ENCODE peak calls at places on chromosome 9, in eight cellular contexts. L is mesothelial cell of epicardium, J is GM20000, O is heart left ventricle, V is brain microvascular endothelial cell, H is endothelial cell, G is tibial artery, A is transverse colon. D is an unnamed sample.

GRCh38 chr9:109538346-109538745 is 40.2 kb upstream of the PTPN3 start:
- DNase-seq in L (no peak), J (no peak), O (no peak), V (no peak), H (no peak), G (no peak), A (no peak), D (no peak)

GRCh38 chr9:111970827-111971226 is 74.2 kb downstream of the UGCG start:
- DNase-seq in L (no peak), J (no peak), O (no peak), V (no peak), H (no peak), G (no peak), A (no peak), D (no peak)

GRCh38 chr9:115107701-115108100 is 10.3 kb downstream of the TNC start:
- DNase-seq in L (no peak), J (no peak), O (no peak), V (no peak), H (no peak), G (no peak), A (no peak), D (no peak)

GRCh38 chr9:109471994-109472393 is 26.1 kb downstream of the PTPN3 start:
- DNase-seq in L (no peak), J (no peak), O (no peak), V (no peak), H (no peak), G (no peak), A (no peak), D (no peak)

GRCh38 chr9:34001308-34001707 is 47.4 kb downstream of the UBAP2 start:
- DNase-seq in L (no peak), J (no peak), O (no peak), V (no peak), H (no peak), G (no peak), A (no peak), D (no peak)

GRCh38 chr9:101737705-101738565 is 512 bp downstream of the GRIN3A start:
- DNase-seq in L (peak), J (no peak), O (no peak), V (no peak), H (peak), G (no peak), A (no peak), D (peak)

GRCh38 chr9:126451316-126451885 is 124.8 kb downstream of the MVB12B start:
- DNase-seq in L (no peak), J (no peak), O (no peak), V (no peak), H (no peak), G (no peak), A (no peak), D (no peak)

GRCh38 chr9:13049223-13049622 is 230.3 kb downstream of the MPDZ start:
- DNase-seq in L (no peak), J (no peak), O (no peak), V (no peak), H (no peak), G (no peak), A (no peak), D (no peak)

GRCh38 chr9:81320909-81321482 is 368.4 kb downstream of the TLE1 start:
- DNase-seq in L (no peak), J (no peak), O (no peak), V (no peak), H (no peak), G (no peak), A (no peak), D (no peak)

GRCh38 chr9:96483733-96484240 is 33.8 kb downstream of the HABP4 start:
- DNase-seq in L (no peak), J (no peak), O (no peak), V (no peak), H (no peak), G (no peak), A (no peak), D (no peak)

GRCh38 chr9:128082173-128082572 is 14.1 kb downstream of the SLC25A25 start:
- DNase-seq in L (no peak), J (no peak), O (no peak), V (no peak), H (no peak), G (no peak), A (no peak), D (no peak)

GRCh38 chr9:93536874-93537273 is 39.5 kb upstream of the PHF2 start:
- DNase-seq in L (no peak), J (no peak), O (no peak), V (no peak), H (no peak), G (no peak), A (no peak), D (no peak)

GRCh38 chr9:95381243-95381642 is 63.7 kb upstream of the FANCC start:
- DNase-seq in L (no peak), J (no peak), O (no peak), V (peak), H (no peak), G (no peak), A (no peak), D (no peak)

GRCh38 chr9:95506438-95506691 is 10.4 kb downstream of the PTCH1 start:
- DNase-seq in L (no peak), J (peak), O (peak), V (no peak), H (peak), G (no peak), A (peak), D (peak)

GRCh38 chr9:120708526-120709224 is 5.6 kb downstream of the MEGF9 start:
- DNase-seq in L (no peak), J (no peak), O (no peak), V (no peak), H (no peak), G (no peak), A (no peak), D (no peak)

GRCh38 chr9:114718801-114719221 is 36.8 kb upstream of the TEX48 start:
- DNase-seq in L (no peak), J (peak), O (no peak), V (no peak), H (no peak), G (no peak), A (peak), D (peak)

GRCh38 chr9:79061766-79062165 is 510.0 kb upstream of the TLE4 start:
- DNase-seq in L (no peak), J (no peak), O (no peak), V (no peak), H (no peak), G (no peak), A (no peak), D (no peak)

GRCh38 chr9:129994947-129995346 is 48.0 kb downstream of the FNBP1 start:
- DNase-seq in L (no peak), J (no peak), O (no peak), V (no peak), H (no peak), G (no peak), A (no peak), D (no peak)

GRCh38 chr9:86534572-86535258 is 180.5 kb upstream of the TUT7 start:
- DNase-seq in L (no peak), J (no peak), O (no peak), V (no peak), H (no peak), G (no peak), A (no peak), D (no peak)

GRCh38 chr9:120066315-120066714 is 513.7 kb downstream of the CDK5RAP2 start:
- DNase-seq in L (no peak), J (no peak), O (no peak), V (no peak), H (no peak), G (no peak), A (no peak), D (no peak)

GRCh38 chr9:136991993-136992818 is at the start of gene PAXX:
- DNase-seq in L (peak), J (peak), O (peak), V (peak), H (peak), G (peak), A (peak), D (peak)
- TF ChIP-seq CTCF in L (no peak), J (no peak), O (no peak), V (no peak), H (no peak), G (no peak), A (no peak), D (no peak)

DNA sequence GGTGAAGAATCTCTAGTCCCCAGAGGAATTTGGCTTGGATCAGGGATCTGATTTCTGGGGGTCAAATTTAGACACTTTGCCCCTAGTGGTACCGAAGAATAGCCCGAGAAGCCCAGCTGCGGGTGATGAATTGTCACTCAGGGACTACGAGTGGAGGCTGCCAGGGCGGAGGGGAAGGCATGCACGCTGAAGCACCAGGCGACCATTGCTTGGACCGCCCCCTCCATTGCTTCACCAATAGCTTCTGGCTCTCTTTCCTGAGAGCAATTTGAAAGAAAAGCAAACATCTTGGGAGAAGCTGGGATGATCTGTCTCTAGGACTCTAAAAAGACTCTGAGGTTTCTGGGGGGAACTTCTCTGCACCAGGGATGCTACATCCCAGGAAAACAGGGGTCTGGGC is 137.6 kb downstream of the CRB2 start:
- DNase-seq in L (no peak), J (no peak), O (no peak), V (no peak), H (no peak), G (no peak), A (no peak), D (no peak)
- TF ChIP-seq CTCF in L (no peak), J (no peak), O (no peak), V (no peak), H (no peak), G (no peak), A (no peak), D (no peak)

GRCh38 chr9:5879419-5880181 is 11.1 kb upstream of the MLANA start:
- DNase-seq in L (no peak), J (no peak), O (no peak), V (peak), H (no peak), G (no peak), A (no peak), D (no peak)

GRCh38 chr9:5873439-5873838 is 17.2 kb upstream of the MLANA start:
- DNase-seq in L (no peak), J (no peak), O (no peak), V (no peak), H (no peak), G (no peak), A (no peak), D (no peak)

GRCh38 chr9:5874048-5874447 is 16.6 kb upstream of the MLANA start:
- DNase-seq in L (no peak), J (no peak), O (no peak), V (no peak), H (no peak), G (no peak), A (no peak), D (no peak)

GRCh38 chr9:5876026-5876425 is 14.7 kb upstream of the MLANA start:
- DNase-seq in L (no peak), J (peak), O (no peak), V (no peak), H (no peak), G (no peak), A (no peak), D (peak)

GRCh38 chr9:5876711-5877110 is 14.0 kb upstream of the MLANA start:
- DNase-seq in L (no peak), J (no peak), O (no peak), V (no peak), H (no peak), G (no peak), A (no peak), D (no peak)
- TF ChIP-seq CTCF in L (no peak), J (no peak), O (no peak), V (no peak), H (no peak), G (no peak), A (no peak), D (no peak)

DNA sequence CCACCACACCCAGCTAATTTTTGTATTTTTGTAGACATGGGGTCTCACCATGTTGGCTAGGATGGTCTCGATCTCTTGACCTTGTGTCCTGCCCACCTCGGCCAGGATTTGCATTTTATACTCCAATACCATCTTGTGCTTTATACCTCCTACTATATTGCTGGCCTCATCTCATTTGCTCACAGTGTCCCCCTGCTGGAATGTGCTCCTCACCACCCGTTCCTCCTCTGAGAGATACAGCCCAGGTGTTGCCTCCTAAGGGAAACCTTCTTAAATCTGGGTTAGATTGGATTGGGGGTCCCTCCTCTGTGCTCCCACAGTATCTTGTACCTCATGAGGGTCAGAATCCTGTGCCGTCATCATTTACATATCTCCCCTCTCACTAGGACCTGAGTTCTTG is 131.7 kb downstream of the PAPPA start:
- DNase-seq in L (no peak), J (no peak), O (no peak), V (no peak), H (no peak), G (no peak), A (no peak), D (no peak)
- TF ChIP-seq CTCF in L (no peak), J (no peak), O (no peak), V (peak), H (no peak), G (no peak), A (no peak), D (no peak)

GRCh38 chr9:98986866-98987653 is 43.4 kb downstream of the COL15A1 start:
- DNase-seq in L (no peak), J (no peak), O (peak), V (no peak), H (no peak), G (peak), A (no peak), D (no peak)

GRCh38 chr9:98991981-98992884 is 48.5 kb downstream of the COL15A1 start:
- DNase-seq in L (no peak), J (no peak), O (peak), V (no peak), H (no peak), G (no peak), A (no peak), D (no peak)

GRCh38 chr9:98992885-98993569 is 49.3 kb downstream of the COL15A1 start:
- DNase-seq in L (no peak), J (no peak), O (peak), V (no peak), H (no peak), G (no peak), A (no peak), D (no peak)

GRCh38 chr9:98990181-98990870 is 46.6 kb downstream of the COL15A1 start:
- DNase-seq in L (no peak), J (no peak), O (peak), V (no peak), H (no peak), G (no peak), A (no peak), D (no peak)

DNA sequence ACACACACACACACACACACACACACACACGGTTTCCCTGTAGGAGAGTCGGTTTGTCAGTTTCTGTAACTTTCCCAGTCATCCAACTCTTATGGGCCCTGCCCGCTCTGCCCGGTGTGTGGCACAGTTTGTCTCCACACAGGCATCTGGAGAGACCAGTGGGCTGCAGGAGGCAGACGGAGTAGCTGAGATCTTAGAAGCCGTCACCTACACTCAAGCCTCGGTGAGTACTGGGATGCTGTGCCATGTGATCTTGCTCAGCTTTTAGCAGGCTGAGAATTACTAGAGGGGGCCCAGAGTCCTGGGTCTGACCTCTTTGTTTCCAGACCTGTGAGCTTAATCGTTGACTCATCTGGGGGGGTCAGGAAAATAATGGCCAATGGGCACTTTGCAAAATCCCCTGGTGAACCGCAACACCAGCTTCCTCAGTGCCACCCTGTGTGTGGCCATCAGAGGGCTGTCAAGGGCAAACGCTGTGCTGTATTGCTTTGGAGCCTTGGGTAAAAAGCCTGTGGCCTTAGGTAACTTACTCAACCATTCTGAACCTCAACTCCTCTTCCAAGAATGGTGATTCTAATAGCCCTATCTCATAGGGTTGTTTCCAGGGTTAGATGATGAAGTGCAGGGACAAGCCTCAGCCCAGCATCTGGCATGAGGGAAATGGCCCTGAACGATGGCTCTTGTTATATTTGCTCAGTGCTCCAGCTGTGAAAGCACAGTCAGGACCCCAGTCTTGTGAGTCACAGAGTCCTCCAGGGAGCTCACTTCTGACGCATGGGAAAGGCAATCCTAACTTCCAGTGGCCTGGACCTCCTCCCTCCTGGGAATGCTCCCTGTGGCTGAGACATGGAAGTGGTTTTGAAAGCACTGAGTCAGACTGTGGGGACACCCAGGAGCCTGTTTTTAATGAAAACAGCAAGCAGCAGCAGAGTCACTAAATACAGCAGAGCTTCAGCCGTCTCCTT is 45.6 kb downstream of the COL15A1 start:
- DNase-seq in L (no peak), J (no peak), O (peak), V (peak), H (no peak), G (peak), A (peak), D (no peak)
- TF ChIP-seq CTCF in L (no peak), J (no peak), O (no peak), V (peak), H (no peak), G (peak), A (no peak), D (no peak)

D was measured in GM10248.